ENCODE peak calls at places on chromosomes 3 and 15, in six cellular contexts. One of them, this sample, is unnamed.

GRCh38 chr3:149016669-149017541 is 25.6 kb downstream of the GYG1 start:
- DNase-seq in upper lobe of right lung: no peak
- DNase-seq in HL-60: no peak
- DNase-seq in LNCaP clone FGC: no peak
- DNase-seq in body of pancreas: no peak
- DNase-seq in transverse colon: no peak
- DNase-seq in this sample: no peak

GRCh38 chr3:46693038-46693896 is at the start of gene ALS2CL:
- DNase-seq in upper lobe of right lung: peak
- DNase-seq in HL-60: no peak
- DNase-seq in LNCaP clone FGC: no peak
- DNase-seq in body of pancreas: peak
- DNase-seq in transverse colon: peak
- DNase-seq in this sample: peak

GRCh38 chr15:23645379-23646164 is 2.1 kb downstream of the MAGEL2 start:
- DNase-seq in upper lobe of right lung: no peak
- DNase-seq in HL-60: no peak
- DNase-seq in LNCaP clone FGC: no peak
- DNase-seq in body of pancreas: no peak
- DNase-seq in transverse colon: peak
- DNase-seq in this sample: no peak

GRCh38 chr3:112129925-112130637 is 3.0 kb downstream of the GCSAM start:
- DNase-seq in upper lobe of right lung: no peak
- DNase-seq in HL-60: no peak
- DNase-seq in LNCaP clone FGC: no peak
- DNase-seq in body of pancreas: no peak
- DNase-seq in transverse colon: no peak
- DNase-seq in this sample: no peak

GRCh38 chr15:101404245-101404644 is 85.3 kb downstream of the PCSK6 start:
- DNase-seq in upper lobe of right lung: peak
- DNase-seq in HL-60: no peak
- DNase-seq in LNCaP clone FGC: no peak
- DNase-seq in body of pancreas: no peak
- DNase-seq in transverse colon: no peak
- DNase-seq in this sample: no peak

GRCh38 chr3:152317956-152318355 is 49.2 kb downstream of the MBNL1 start:
- DNase-seq in upper lobe of right lung: no peak
- DNase-seq in HL-60: no peak
- DNase-seq in LNCaP clone FGC: no peak
- DNase-seq in body of pancreas: no peak
- DNase-seq in transverse colon: no peak
- DNase-seq in this sample: no peak

GRCh38 chr3:126494204-126494603 is 18.5 kb upstream of the ZXDC start:
- DNase-seq in upper lobe of right lung: no peak
- DNase-seq in HL-60: no peak
- DNase-seq in LNCaP clone FGC: no peak
- DNase-seq in body of pancreas: no peak
- DNase-seq in transverse colon: no peak
- DNase-seq in this sample: no peak

GRCh38 chr3:23938657-23939056 is 6.4 kb upstream of the NR1D2 start:
- DNase-seq in upper lobe of right lung: no peak
- DNase-seq in HL-60: no peak
- DNase-seq in LNCaP clone FGC: no peak
- DNase-seq in body of pancreas: no peak
- DNase-seq in transverse colon: no peak
- DNase-seq in this sample: no peak

GRCh38 chr3:18438586-18438985 is 13.4 kb upstream of the SATB1 start:
- DNase-seq in upper lobe of right lung: peak
- DNase-seq in HL-60: no peak
- DNase-seq in LNCaP clone FGC: no peak
- DNase-seq in body of pancreas: no peak
- DNase-seq in transverse colon: no peak
- DNase-seq in this sample: no peak

GRCh38 chr3:129672412-129672811 is 65.9 kb upstream of the PLXND1 start:
- DNase-seq in upper lobe of right lung: no peak
- DNase-seq in HL-60: no peak
- DNase-seq in LNCaP clone FGC: no peak
- DNase-seq in body of pancreas: no peak
- DNase-seq in transverse colon: no peak
- DNase-seq in this sample: no peak

GRCh38 chr15:27704939-27705514 is 394.1 kb downstream of the OCA2 start:
- DNase-seq in upper lobe of right lung: no peak
- DNase-seq in HL-60: no peak
- DNase-seq in LNCaP clone FGC: no peak
- DNase-seq in body of pancreas: no peak
- DNase-seq in transverse colon: no peak
- DNase-seq in this sample: no peak

GRCh38 chr3:23747841-23748240 is 57.9 kb upstream of the UBE2E1 start:
- DNase-seq in upper lobe of right lung: no peak
- DNase-seq in HL-60: no peak
- DNase-seq in LNCaP clone FGC: no peak
- DNase-seq in body of pancreas: no peak
- DNase-seq in transverse colon: no peak
- DNase-seq in this sample: no peak

GRCh38 chr15:77148191-77148590 is 77.3 kb upstream of the TSPAN3 start:
- DNase-seq in upper lobe of right lung: no peak
- DNase-seq in HL-60: no peak
- DNase-seq in LNCaP clone FGC: no peak
- DNase-seq in body of pancreas: no peak
- DNase-seq in transverse colon: no peak
- DNase-seq in this sample: no peak

GRCh38 chr3:160921020-160921635 is 165.1 kb downstream of the PPM1L start:
- DNase-seq in upper lobe of right lung: no peak
- DNase-seq in HL-60: no peak
- DNase-seq in LNCaP clone FGC: peak
- DNase-seq in body of pancreas: peak
- DNase-seq in transverse colon: no peak
- DNase-seq in this sample: no peak

GRCh38 chr3:16866447-16867025 is 18.2 kb upstream of the PLCL2 start:
- DNase-seq in upper lobe of right lung: no peak
- DNase-seq in HL-60: no peak
- DNase-seq in LNCaP clone FGC: no peak
- DNase-seq in body of pancreas: no peak
- DNase-seq in transverse colon: no peak
- DNase-seq in this sample: no peak

GRCh38 chr3:98772022-98772421 is 8.9 kb downstream of the ST3GAL6 start:
- DNase-seq in upper lobe of right lung: no peak
- DNase-seq in HL-60: no peak
- DNase-seq in LNCaP clone FGC: no peak
- DNase-seq in body of pancreas: no peak
- DNase-seq in transverse colon: no peak
- DNase-seq in this sample: no peak

GRCh38 chr3:42032693-42033349 is 58.3 kb upstream of the TRAK1 start:
- DNase-seq in upper lobe of right lung: peak
- DNase-seq in HL-60: peak
- DNase-seq in LNCaP clone FGC: no peak
- DNase-seq in body of pancreas: peak
- DNase-seq in transverse colon: peak
- DNase-seq in this sample: peak

GRCh38 chr3:192091831-192092230 is 630.9 kb downstream of the PYDC2 start:
- DNase-seq in upper lobe of right lung: no peak
- DNase-seq in HL-60: no peak
- DNase-seq in LNCaP clone FGC: no peak
- DNase-seq in body of pancreas: no peak
- DNase-seq in transverse colon: no peak
- DNase-seq in this sample: no peak

GRCh38 chr3:13379191-13379830 is 40.8 kb downstream of the NUP210 start:
- DNase-seq in upper lobe of right lung: no peak
- DNase-seq in HL-60: no peak
- DNase-seq in LNCaP clone FGC: no peak
- DNase-seq in body of pancreas: no peak
- DNase-seq in transverse colon: no peak
- DNase-seq in this sample: no peak

GRCh38 chr3:191470543-191470942 is 9.6 kb downstream of the PYDC2 start:
- DNase-seq in upper lobe of right lung: no peak
- DNase-seq in HL-60: no peak
- DNase-seq in LNCaP clone FGC: no peak
- DNase-seq in body of pancreas: no peak
- DNase-seq in transverse colon: no peak
- DNase-seq in this sample: no peak

GRCh38 chr3:12655701-12656100 is 8.2 kb downstream of the RAF1 start:
- DNase-seq in upper lobe of right lung: no peak
- DNase-seq in HL-60: no peak
- DNase-seq in LNCaP clone FGC: no peak
- DNase-seq in body of pancreas: no peak
- DNase-seq in transverse colon: no peak
- DNase-seq in this sample: no peak

DNA sequence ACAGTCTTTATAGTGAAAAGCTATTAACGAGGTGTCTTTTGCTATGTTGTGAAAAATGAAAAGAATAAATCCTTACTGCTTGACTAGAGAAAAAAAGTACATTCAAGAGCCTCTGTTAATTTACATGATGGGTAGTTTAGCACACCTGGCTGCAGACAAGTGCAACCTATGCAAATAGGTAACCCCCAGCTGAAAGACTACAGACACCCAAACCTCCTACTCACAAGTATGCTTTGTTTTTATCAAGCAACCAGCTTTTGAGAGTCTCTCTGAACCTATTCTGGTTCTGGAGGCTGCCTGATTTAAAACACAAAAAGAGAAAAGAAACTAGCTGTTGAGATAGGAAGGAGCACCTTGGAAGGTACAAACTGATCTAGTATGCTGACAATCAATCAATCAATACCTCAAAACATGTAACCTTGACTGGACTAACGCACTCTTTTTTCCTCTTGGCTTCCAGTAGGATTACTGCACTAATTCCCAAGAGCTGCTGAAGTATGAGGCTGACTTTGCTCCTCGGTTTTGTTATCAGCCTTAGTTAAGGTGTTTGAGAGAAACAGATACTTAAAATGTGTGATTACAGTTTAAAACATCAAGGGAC is 63.7 kb downstream of the OSBPL10 start:
- DNase-seq in upper lobe of right lung: no peak
- DNase-seq in HL-60: no peak
- DNase-seq in LNCaP clone FGC: no peak
- DNase-seq in body of pancreas: no peak
- DNase-seq in transverse colon: no peak
- DNase-seq in this sample: no peak
- H3K4me3 ChIP-seq in upper lobe of right lung: peak
- H3K4me3 ChIP-seq in HL-60: no peak
- H3K4me3 ChIP-seq in LNCaP clone FGC: no peak
- H3K4me3 ChIP-seq in body of pancreas: no peak
- H3K4me3 ChIP-seq in transverse colon: no peak
- H3K4me3 ChIP-seq in this sample: peak

GRCh38 chr3:45647148-45647619 is 42.0 kb upstream of the SACM1L start:
- DNase-seq in upper lobe of right lung: no peak
- DNase-seq in HL-60: peak
- DNase-seq in LNCaP clone FGC: peak
- DNase-seq in body of pancreas: peak
- DNase-seq in transverse colon: no peak
- DNase-seq in this sample: no peak
- H3K4me3 ChIP-seq in upper lobe of right lung: no peak
- H3K4me3 ChIP-seq in HL-60: no peak
- H3K4me3 ChIP-seq in LNCaP clone FGC: no peak
- H3K4me3 ChIP-seq in body of pancreas: no peak
- H3K4me3 ChIP-seq in transverse colon: no peak
- H3K4me3 ChIP-seq in this sample: no peak

GRCh38 chr15:59352683-59353082 is 20.0 kb downstream of the MYO1E start:
- DNase-seq in upper lobe of right lung: no peak
- DNase-seq in HL-60: no peak
- DNase-seq in LNCaP clone FGC: no peak
- DNase-seq in body of pancreas: no peak
- DNase-seq in transverse colon: no peak
- DNase-seq in this sample: no peak

GRCh38 chr15:59352189-59352588 is 20.5 kb downstream of the MYO1E start:
- DNase-seq in upper lobe of right lung: no peak
- DNase-seq in HL-60: no peak
- DNase-seq in LNCaP clone FGC: no peak
- DNase-seq in body of pancreas: no peak
- DNase-seq in transverse colon: no peak
- DNase-seq in this sample: no peak

GRCh38 chr15:59350421-59350732 is 22.3 kb downstream of the MYO1E start:
- DNase-seq in upper lobe of right lung: no peak
- DNase-seq in HL-60: no peak
- DNase-seq in LNCaP clone FGC: no peak
- DNase-seq in body of pancreas: no peak
- DNase-seq in transverse colon: no peak
- DNase-seq in this sample: no peak

GRCh38 chr15:59347915-59348314 is 24.8 kb downstream of the MYO1E start:
- DNase-seq in upper lobe of right lung: no peak
- DNase-seq in HL-60: no peak
- DNase-seq in LNCaP clone FGC: no peak
- DNase-seq in body of pancreas: no peak
- DNase-seq in transverse colon: no peak
- DNase-seq in this sample: no peak

GRCh38 chr15:59349715-59350420 is 22.8 kb downstream of the MYO1E start:
- DNase-seq in upper lobe of right lung: no peak
- DNase-seq in HL-60: peak
- DNase-seq in LNCaP clone FGC: no peak
- DNase-seq in body of pancreas: no peak
- DNase-seq in transverse colon: peak
- DNase-seq in this sample: no peak
- H3K4me3 ChIP-seq in upper lobe of right lung: no peak
- H3K4me3 ChIP-seq in HL-60: no peak
- H3K4me3 ChIP-seq in LNCaP clone FGC: no peak
- H3K4me3 ChIP-seq in body of pancreas: no peak
- H3K4me3 ChIP-seq in transverse colon: no peak
- H3K4me3 ChIP-seq in this sample: no peak

DNA sequence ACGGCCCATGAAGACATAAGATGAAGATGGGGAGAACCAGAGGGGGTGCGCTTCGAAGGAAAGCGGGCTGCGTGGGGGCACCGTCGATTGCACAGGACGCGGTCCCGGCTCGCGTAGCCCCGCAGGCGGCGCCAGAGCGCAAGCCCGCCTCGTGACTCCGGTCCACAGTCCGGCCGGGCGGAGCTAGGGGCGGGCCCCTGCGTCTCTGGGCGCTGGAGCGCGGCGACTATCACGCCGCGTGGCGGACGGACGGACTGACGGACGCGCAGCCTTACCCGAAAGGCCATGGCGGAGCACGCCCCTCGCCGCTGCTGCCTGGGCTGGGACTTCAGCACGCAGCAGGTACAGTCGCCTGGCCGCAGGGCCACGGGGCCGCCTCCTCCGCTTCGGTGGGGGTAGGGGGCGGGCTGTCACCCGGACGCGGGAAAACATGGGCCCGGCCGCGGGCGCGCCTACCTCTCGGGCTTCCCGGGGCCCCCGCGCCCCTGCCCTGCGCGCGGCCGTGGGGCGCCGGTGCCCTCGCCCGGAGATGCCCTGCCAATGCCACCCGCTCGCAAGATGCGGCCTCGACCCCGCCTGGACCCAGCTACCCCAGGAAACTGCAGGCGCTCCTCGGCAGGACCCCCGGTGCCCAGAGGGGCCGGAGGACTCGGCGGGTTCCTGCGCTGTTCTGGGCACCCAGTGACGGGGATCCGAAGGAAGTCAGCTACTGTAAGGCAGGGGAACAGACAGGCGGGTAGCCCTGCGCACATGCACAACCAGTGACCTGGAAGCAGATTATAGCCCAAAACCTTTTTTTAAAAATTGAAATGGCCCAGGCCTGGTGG is at the start of gene XYLB:
- DNase-seq in upper lobe of right lung: peak
- DNase-seq in HL-60: peak
- DNase-seq in LNCaP clone FGC: peak
- DNase-seq in body of pancreas: peak
- DNase-seq in transverse colon: peak
- DNase-seq in this sample: peak
- H3K4me3 ChIP-seq in upper lobe of right lung: peak
- H3K4me3 ChIP-seq in HL-60: peak
- H3K4me3 ChIP-seq in LNCaP clone FGC: peak
- H3K4me3 ChIP-seq in body of pancreas: peak
- H3K4me3 ChIP-seq in transverse colon: peak
- H3K4me3 ChIP-seq in this sample: peak

This sample was measured in lower lobe of right lung.